ENCODE peak calls at places on chromosome 20, in five cellular contexts. E is SK-N-SH, V is K562, S is HepG2, K is H1. R is an unnamed sample.

GRCh38 chr20:14521436-14521835 is 184.0 kb upstream of the FLRT3 start:
- DNase-seq in E (no peak), V (no peak), S (no peak), K (no peak), R (no peak)

GRCh38 chr20:17655865-17656489 is 26.1 kb downstream of the RRBP1 start:
- DNase-seq in E (peak), V (peak), S (no peak), K (no peak), R (peak)

GRCh38 chr20:21157006-21157405 is 31.1 kb downstream of the KIZ start:
- DNase-seq in E (no peak), V (no peak), S (no peak), K (no peak), R (no peak)

GRCh38 chr20:12594410-12595130 is 414.2 kb upstream of the SPTLC3 start:
- DNase-seq in E (peak), V (no peak), S (peak), K (no peak), R (no peak)

GRCh38 chr20:22402990-22403859 is 181.1 kb downstream of the FOXA2 start:
- DNase-seq in E (no peak), V (no peak), S (peak), K (no peak), R (no peak)

GRCh38 chr20:44092551-44093248 is 94.3 kb downstream of the JPH2 start:
- DNase-seq in E (peak), V (no peak), S (peak), K (no peak), R (no peak)

GRCh38 chr20:51584116-51584515 is 41.6 kb upstream of the NFATC2 start:
- DNase-seq in E (no peak), V (no peak), S (no peak), K (no peak), R (no peak)

GRCh38 chr20:57656821-57657536 is 36.8 kb upstream of the ZBP1 start:
- DNase-seq in E (peak), V (no peak), S (no peak), K (no peak), R (no peak)

GRCh38 chr20:57698191-57698866 is 11.5 kb downstream of the PMEPA1 start:
- DNase-seq in E (peak), V (no peak), S (peak), K (no peak), R (no peak)

GRCh38 chr20:51637241-51637640 is 94.7 kb upstream of the NFATC2 start:
- DNase-seq in E (no peak), V (no peak), S (no peak), K (no peak), R (no peak)

GRCh38 chr20:47940101-47940813 is 155.0 kb upstream of the SULF2 start:
- DNase-seq in E (no peak), V (no peak), S (no peak), K (no peak), R (no peak)

GRCh38 chr20:34181484-34181883 is 59.7 kb upstream of the ASIP start:
- DNase-seq in E (no peak), V (no peak), S (no peak), K (no peak), R (no peak)

GRCh38 chr20:48621256-48622078 is 206.3 kb downstream of the PREX1 start:
- DNase-seq in E (no peak), V (peak), S (no peak), K (no peak), R (no peak)

GRCh38 chr20:57181639-57182038 is 84.8 kb downstream of the BMP7 start:
- DNase-seq in E (no peak), V (no peak), S (no peak), K (no peak), R (no peak)

GRCh38 chr20:34755367-34755766 is 51.2 kb downstream of the TP53INP2 start:
- DNase-seq in E (no peak), V (no peak), S (no peak), K (no peak), R (peak)

GRCh38 chr20:22729180-22729579 is 144.8 kb upstream of the FOXA2 start:
- DNase-seq in E (no peak), V (no peak), S (no peak), K (no peak), R (no peak)

GRCh38 chr20:62030357-62030756 is 35.3 kb downstream of the TAF4 start:
- DNase-seq in E (no peak), V (no peak), S (no peak), K (no peak), R (no peak)

GRCh38 chr20:62029296-62029695 is 36.4 kb downstream of the TAF4 start:
- DNase-seq in E (no peak), V (no peak), S (peak), K (no peak), R (no peak)

GRCh38 chr20:62029951-62030350 is 35.7 kb downstream of the TAF4 start:
- DNase-seq in E (no peak), V (no peak), S (no peak), K (no peak), R (no peak)

GRCh38 chr20:62031462-62032092 is 34.1 kb downstream of the TAF4 start:
- DNase-seq in E (no peak), V (no peak), S (no peak), K (no peak), R (no peak)

GRCh38 chr20:62030834-62031434 is 34.7 kb downstream of the TAF4 start:
- DNase-seq in E (no peak), V (no peak), S (peak), K (no peak), R (peak)
- H3K9ac ChIP-seq in E (no peak), V (peak), S (peak), K (no peak), R (no peak)

GRCh38 chr20:45469336-45470261 is at the start of gene WFDC2:
- DNase-seq in E (no peak), V (no peak), S (no peak), K (peak), R (no peak)
- TF ChIP-seq EP300 in E (no peak), V (no peak), S (no peak), K (no peak), R (no peak)

GRCh38 chr20:2394411-2395055 is 13.8 kb downstream of the TGM6 start:
- DNase-seq in E (no peak), V (no peak), S (no peak), K (no peak), R (no peak)
- H3K27ac ChIP-seq in E (no peak), V (no peak), S (no peak), K (no peak), R (no peak)

DNA sequence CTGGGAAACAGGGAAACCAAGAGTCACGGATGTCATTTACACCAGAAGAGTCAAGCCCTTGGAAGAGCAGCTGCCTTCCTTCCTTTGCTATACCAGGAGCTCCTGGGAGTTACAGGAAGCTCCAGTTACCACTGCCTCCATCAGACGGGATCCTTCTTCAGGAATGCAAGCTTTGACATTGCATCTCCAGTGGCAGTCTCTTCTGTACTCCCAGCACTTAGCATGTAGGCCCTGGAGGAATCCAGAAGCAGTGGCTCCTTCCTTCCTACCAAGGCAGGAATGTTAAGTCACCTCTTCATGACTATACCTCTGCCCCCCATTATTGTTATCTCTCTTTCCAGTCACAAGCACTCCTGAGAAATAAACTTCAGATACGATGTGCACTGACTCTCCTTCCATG is 836.0 kb downstream of the MAFB start:
- DNase-seq in E (no peak), V (no peak), S (no peak), K (no peak), R (no peak)
- H3K9ac ChIP-seq in E (no peak), V (no peak), S (no peak), K (no peak), R (no peak)

R was measured in GM12878.